ENCODE peak calls at places on chromosomes 4 and X, in seven cellular contexts. One of them, this sample, is unnamed.

GRCh38 chr4:6695660-6696581 is 2.2 kb downstream of the S100P start:
- DNase-seq in glutamatergic neuron: no peak
- DNase-seq in WTC11: no peak
- DNase-seq in hepatocyte: peak
- DNase-seq in left ventricle myocardium inferior: no peak
- DNase-seq in RWPE1: peak
- DNase-seq in astrocyte of the spinal cord: no peak
- DNase-seq in this sample: no peak

GRCh38 chrX:65528705-65529340 is 5.8 kb downstream of the LAS1L start:
- DNase-seq in glutamatergic neuron: peak
- DNase-seq in WTC11: peak
- DNase-seq in hepatocyte: peak
- DNase-seq in left ventricle myocardium inferior: no peak
- DNase-seq in RWPE1: peak
- DNase-seq in astrocyte of the spinal cord: peak
- DNase-seq in this sample: peak

GRCh38 chrX:100928660-100929613 is at the start of gene XKRX:
- DNase-seq in glutamatergic neuron: peak
- DNase-seq in WTC11: peak
- DNase-seq in hepatocyte: peak
- DNase-seq in left ventricle myocardium inferior: peak
- DNase-seq in RWPE1: peak
- DNase-seq in astrocyte of the spinal cord: peak
- DNase-seq in this sample: peak

GRCh38 chr4:6134612-6135220 is 65.6 kb downstream of the JAKMIP1 start:
- DNase-seq in glutamatergic neuron: no peak
- DNase-seq in WTC11: no peak
- DNase-seq in hepatocyte: no peak
- DNase-seq in left ventricle myocardium inferior: no peak
- DNase-seq in RWPE1: no peak
- DNase-seq in astrocyte of the spinal cord: no peak
- DNase-seq in this sample: no peak

GRCh38 chrX:44935640-44936039 is 62.7 kb downstream of the KDM6A start:
- DNase-seq in glutamatergic neuron: no peak
- DNase-seq in WTC11: no peak
- DNase-seq in hepatocyte: no peak
- DNase-seq in left ventricle myocardium inferior: no peak
- DNase-seq in RWPE1: peak
- DNase-seq in astrocyte of the spinal cord: no peak
- DNase-seq in this sample: peak

GRCh38 chr4:8155048-8155447 is 3.6 kb downstream of the ABLIM2 start:
- DNase-seq in glutamatergic neuron: no peak
- DNase-seq in WTC11: no peak
- DNase-seq in hepatocyte: no peak
- DNase-seq in left ventricle myocardium inferior: no peak
- DNase-seq in RWPE1: no peak
- DNase-seq in astrocyte of the spinal cord: no peak
- DNase-seq in this sample: no peak

GRCh38 chr4:163353054-163353453 is 9.4 kb downstream of the NPY5R start:
- DNase-seq in glutamatergic neuron: no peak
- DNase-seq in WTC11: no peak
- DNase-seq in hepatocyte: no peak
- DNase-seq in left ventricle myocardium inferior: no peak
- DNase-seq in RWPE1: no peak
- DNase-seq in astrocyte of the spinal cord: no peak
- DNase-seq in this sample: no peak

GRCh38 chr4:112173593-112174559 is 28.6 kb downstream of the FAM241A start:
- DNase-seq in glutamatergic neuron: no peak
- DNase-seq in WTC11: no peak
- DNase-seq in hepatocyte: no peak
- DNase-seq in left ventricle myocardium inferior: no peak
- DNase-seq in RWPE1: peak
- DNase-seq in astrocyte of the spinal cord: no peak
- DNase-seq in this sample: no peak

GRCh38 chr4:1383728-1384591 is 22.3 kb downstream of the NKX1-1 start:
- DNase-seq in glutamatergic neuron: peak
- DNase-seq in WTC11: peak
- DNase-seq in hepatocyte: no peak
- DNase-seq in left ventricle myocardium inferior: peak
- DNase-seq in RWPE1: no peak
- DNase-seq in astrocyte of the spinal cord: no peak
- DNase-seq in this sample: no peak

GRCh38 chr4:2822461-2823300 is 21.0 kb upstream of the ADD1 start:
- DNase-seq in glutamatergic neuron: peak
- DNase-seq in WTC11: no peak
- DNase-seq in hepatocyte: no peak
- DNase-seq in left ventricle myocardium inferior: peak
- DNase-seq in RWPE1: no peak
- DNase-seq in astrocyte of the spinal cord: no peak
- DNase-seq in this sample: no peak

GRCh38 chrX:148658115-148658725 is 157.8 kb downstream of the AFF2 start:
- DNase-seq in glutamatergic neuron: no peak
- DNase-seq in WTC11: no peak
- DNase-seq in hepatocyte: no peak
- DNase-seq in left ventricle myocardium inferior: no peak
- DNase-seq in RWPE1: no peak
- DNase-seq in astrocyte of the spinal cord: no peak
- DNase-seq in this sample: no peak

GRCh38 chr4:22003878-22004277 is 55.3 kb upstream of the KCNIP4 start:
- DNase-seq in glutamatergic neuron: no peak
- DNase-seq in WTC11: no peak
- DNase-seq in hepatocyte: no peak
- DNase-seq in left ventricle myocardium inferior: no peak
- DNase-seq in RWPE1: no peak
- DNase-seq in astrocyte of the spinal cord: no peak
- DNase-seq in this sample: no peak

GRCh38 chr4:85776579-85776978 is 301.6 kb downstream of the ARHGAP24 start:
- DNase-seq in glutamatergic neuron: no peak
- DNase-seq in WTC11: no peak
- DNase-seq in hepatocyte: no peak
- DNase-seq in left ventricle myocardium inferior: no peak
- DNase-seq in RWPE1: peak
- DNase-seq in astrocyte of the spinal cord: peak
- DNase-seq in this sample: peak

GRCh38 chrX:107429090-107429489 is 20.4 kb upstream of the FRMPD3 start:
- DNase-seq in glutamatergic neuron: no peak
- DNase-seq in WTC11: peak
- DNase-seq in hepatocyte: no peak
- DNase-seq in left ventricle myocardium inferior: no peak
- DNase-seq in RWPE1: no peak
- DNase-seq in astrocyte of the spinal cord: no peak
- DNase-seq in this sample: no peak

GRCh38 chrX:19514791-19515614 is at the start of gene MAP3K15:
- DNase-seq in glutamatergic neuron: peak
- DNase-seq in WTC11: peak
- DNase-seq in hepatocyte: peak
- DNase-seq in left ventricle myocardium inferior: peak
- DNase-seq in RWPE1: no peak
- DNase-seq in astrocyte of the spinal cord: no peak
- DNase-seq in this sample: no peak

GRCh38 chr4:114019972-114020358 is 40.5 kb upstream of the ARSJ start:
- DNase-seq in glutamatergic neuron: no peak
- DNase-seq in WTC11: no peak
- DNase-seq in hepatocyte: no peak
- DNase-seq in left ventricle myocardium inferior: no peak
- DNase-seq in RWPE1: no peak
- DNase-seq in astrocyte of the spinal cord: no peak
- DNase-seq in this sample: no peak

DNA sequence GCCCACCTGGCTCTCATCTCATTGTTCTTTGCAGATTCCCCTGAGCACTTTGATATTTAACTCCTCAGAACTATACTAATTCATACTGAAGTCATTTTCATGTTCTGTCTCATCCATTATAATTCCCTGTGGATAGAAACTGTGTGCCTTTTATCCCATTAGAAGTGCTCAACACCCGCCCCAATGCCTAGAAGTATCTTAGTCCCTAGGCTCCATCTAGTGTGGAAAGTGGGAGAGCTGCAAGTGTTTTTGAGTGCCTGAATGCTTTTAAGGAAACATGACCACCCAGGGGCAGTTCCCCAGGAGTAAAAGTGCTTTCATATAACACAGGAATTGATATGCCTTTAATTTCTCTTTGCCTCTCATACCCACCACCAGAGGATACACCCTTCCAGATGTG is 117.0 kb downstream of the CHRDL1 start:
- DNase-seq in glutamatergic neuron: no peak
- DNase-seq in WTC11: no peak
- DNase-seq in hepatocyte: no peak
- DNase-seq in left ventricle myocardium inferior: no peak
- DNase-seq in RWPE1: no peak
- DNase-seq in astrocyte of the spinal cord: no peak
- DNase-seq in this sample: no peak
- TF ChIP-seq CTCF in glutamatergic neuron: no peak
- TF ChIP-seq CTCF in WTC11: no peak
- TF ChIP-seq CTCF in hepatocyte: no peak
- TF ChIP-seq CTCF in left ventricle myocardium inferior: no peak
- TF ChIP-seq CTCF in RWPE1: no peak
- TF ChIP-seq CTCF in astrocyte of the spinal cord: peak
- TF ChIP-seq CTCF in this sample: no peak

DNA sequence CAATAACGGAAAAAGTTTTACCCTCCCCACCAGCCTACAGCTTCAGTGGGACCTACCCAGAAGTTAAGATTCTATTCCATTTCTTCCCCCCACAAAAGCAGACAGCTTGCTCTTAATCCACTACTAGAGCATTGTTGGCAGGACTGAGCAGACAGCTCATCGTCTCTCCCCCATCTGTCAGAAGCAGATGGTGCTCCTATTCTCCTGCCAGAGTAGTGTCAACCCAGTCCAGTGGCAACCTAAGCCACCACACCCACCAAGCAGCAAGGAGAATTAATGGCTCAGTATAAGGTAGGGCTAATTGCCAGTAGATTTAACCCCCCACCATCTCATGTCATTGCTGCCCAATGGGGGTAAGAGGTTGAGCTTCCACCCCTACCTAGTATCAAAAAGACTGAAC is 62.0 kb downstream of the AWAT2 start:
- DNase-seq in glutamatergic neuron: peak
- DNase-seq in WTC11: no peak
- DNase-seq in hepatocyte: no peak
- DNase-seq in left ventricle myocardium inferior: no peak
- DNase-seq in RWPE1: no peak
- DNase-seq in astrocyte of the spinal cord: no peak
- DNase-seq in this sample: no peak
- TF ChIP-seq CTCF in glutamatergic neuron: no peak
- TF ChIP-seq CTCF in WTC11: no peak
- TF ChIP-seq CTCF in hepatocyte: no peak
- TF ChIP-seq CTCF in left ventricle myocardium inferior: no peak
- TF ChIP-seq CTCF in RWPE1: no peak
- TF ChIP-seq CTCF in astrocyte of the spinal cord: no peak
- TF ChIP-seq CTCF in this sample: no peak

GRCh38 chr4:110041742-110042141 is 129.1 kb downstream of the EGF start:
- DNase-seq in glutamatergic neuron: no peak
- DNase-seq in WTC11: no peak
- DNase-seq in hepatocyte: peak
- DNase-seq in left ventricle myocardium inferior: no peak
- DNase-seq in RWPE1: no peak
- DNase-seq in astrocyte of the spinal cord: no peak
- DNase-seq in this sample: no peak

GRCh38 chr4:110046588-110047049 is 133.9 kb downstream of the EGF start:
- DNase-seq in glutamatergic neuron: no peak
- DNase-seq in WTC11: no peak
- DNase-seq in hepatocyte: no peak
- DNase-seq in left ventricle myocardium inferior: no peak
- DNase-seq in RWPE1: no peak
- DNase-seq in astrocyte of the spinal cord: peak
- DNase-seq in this sample: no peak

DNA sequence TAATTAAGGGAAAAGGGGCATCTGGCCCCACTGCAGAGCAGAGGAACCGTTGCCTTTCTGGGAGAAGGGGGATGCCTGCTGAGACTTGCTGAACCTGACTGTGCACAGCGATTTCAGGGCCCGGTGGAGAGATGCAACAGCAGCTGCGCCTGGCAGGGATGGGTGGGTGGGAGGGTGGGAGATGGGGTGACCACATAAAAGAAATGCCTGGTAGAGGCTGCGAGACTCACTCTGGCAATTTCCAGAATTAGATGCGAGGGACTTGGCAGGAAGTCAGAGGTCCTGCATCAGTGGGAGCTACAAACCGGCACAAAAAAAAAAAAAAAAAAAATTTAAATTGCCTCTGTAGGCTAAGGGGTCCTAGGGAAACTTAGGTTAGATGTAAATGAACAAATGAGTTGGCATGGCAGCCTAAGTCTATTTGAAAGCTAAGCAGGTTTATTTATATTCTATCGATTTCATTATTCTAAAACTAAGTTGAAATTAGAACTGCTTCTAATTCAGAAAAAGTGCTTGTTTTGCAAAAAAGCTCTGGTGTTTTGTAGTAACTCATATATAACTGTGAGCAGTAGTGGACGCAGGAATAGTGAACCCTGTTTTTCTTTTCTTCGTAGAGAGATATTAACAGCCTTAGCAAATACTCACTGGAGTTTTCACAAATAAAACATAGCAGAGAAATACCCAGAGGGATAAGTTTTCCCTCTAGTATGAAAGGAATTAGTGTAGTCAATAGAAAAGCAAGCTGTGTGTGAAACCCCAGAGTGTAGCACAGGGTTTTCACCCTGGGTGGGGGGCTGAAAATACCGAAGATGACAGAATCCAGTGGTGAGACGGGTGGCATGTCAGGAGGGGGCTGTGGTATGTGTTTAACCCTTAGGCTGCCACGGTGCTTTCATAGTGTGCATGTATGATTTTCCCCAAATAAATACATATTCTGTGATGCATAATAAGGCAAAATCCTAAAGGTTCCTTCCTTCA is 130.1 kb downstream of the EGF start:
- DNase-seq in glutamatergic neuron: peak
- DNase-seq in WTC11: no peak
- DNase-seq in hepatocyte: no peak
- DNase-seq in left ventricle myocardium inferior: no peak
- DNase-seq in RWPE1: no peak
- DNase-seq in astrocyte of the spinal cord: peak
- DNase-seq in this sample: no peak
- TF ChIP-seq CTCF in glutamatergic neuron: no peak
- TF ChIP-seq CTCF in WTC11: no peak
- TF ChIP-seq CTCF in hepatocyte: no peak
- TF ChIP-seq CTCF in left ventricle myocardium inferior: no peak
- TF ChIP-seq CTCF in RWPE1: no peak
- TF ChIP-seq CTCF in astrocyte of the spinal cord: no peak
- TF ChIP-seq CTCF in this sample: no peak

DNA sequence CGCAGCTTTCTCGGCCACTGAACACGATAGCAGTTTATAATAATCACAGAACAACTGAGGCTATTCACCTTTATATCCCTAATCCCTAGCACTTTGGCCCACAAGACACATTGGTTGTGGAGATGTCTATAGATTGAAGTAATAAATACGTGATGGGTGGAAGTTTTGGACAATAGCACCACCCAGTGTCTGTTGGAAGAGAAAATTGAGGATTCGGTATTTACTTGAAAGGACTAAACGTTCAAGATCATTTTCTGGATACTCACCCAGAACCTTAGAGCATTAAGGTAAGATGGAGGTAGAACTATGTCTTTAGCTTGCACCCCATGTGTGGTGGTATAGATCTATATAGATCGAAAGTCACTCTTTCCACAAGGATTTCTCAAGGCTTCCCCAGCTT is 792 bp upstream of the TMSB15A start:
- DNase-seq in glutamatergic neuron: no peak
- DNase-seq in WTC11: no peak
- DNase-seq in hepatocyte: no peak
- DNase-seq in left ventricle myocardium inferior: no peak
- DNase-seq in RWPE1: no peak
- DNase-seq in astrocyte of the spinal cord: peak
- DNase-seq in this sample: peak
- TF ChIP-seq CTCF in glutamatergic neuron: no peak
- TF ChIP-seq CTCF in WTC11: no peak
- TF ChIP-seq CTCF in hepatocyte: peak
- TF ChIP-seq CTCF in left ventricle myocardium inferior: peak
- TF ChIP-seq CTCF in RWPE1: no peak
- TF ChIP-seq CTCF in astrocyte of the spinal cord: no peak
- TF ChIP-seq CTCF in this sample: peak

This sample was measured in foreskin keratinocyte.